ENCODE peak calls at places on chromosomes 5 and 9, in seven cellular contexts. One of them, this sample, is unnamed.

GRCh38 chr5:31113101-31113500 is 80.4 kb upstream of the CDH6 start:
- DNase-seq in iPS-NIHi11: no peak
- DNase-seq in HS-5: peak
- DNase-seq in fibroblast of mammary gland: peak
- DNase-seq in NCI-H1048: no peak
- DNase-seq in KG1: no peak
- DNase-seq in CD8-positive, alpha-beta memory T cell: no peak
- DNase-seq in this sample: peak

GRCh38 chr9:82930116-82930515 is 132.8 kb downstream of the RASEF start:
- DNase-seq in KG1: no peak
- DNase-seq in iPS-NIHi11: no peak
- DNase-seq in HS-5: no peak
- DNase-seq in fibroblast of mammary gland: no peak
- DNase-seq in CD8-positive, alpha-beta memory T cell: no peak
- DNase-seq in NCI-H1048: no peak
- DNase-seq in this sample: no peak

GRCh38 chr5:144142030-144142825 is 28.2 kb downstream of the YIPF5 start:
- DNase-seq in CD8-positive, alpha-beta memory T cell: no peak
- DNase-seq in fibroblast of mammary gland: peak
- DNase-seq in iPS-NIHi11: peak
- DNase-seq in HS-5: peak
- DNase-seq in NCI-H1048: no peak
- DNase-seq in KG1: no peak
- DNase-seq in this sample: peak

GRCh38 chr9:36445800-36446361 is 45.8 kb upstream of the RNF38 start:
- DNase-seq in CD8-positive, alpha-beta memory T cell: no peak
- DNase-seq in NCI-H1048: no peak
- DNase-seq in iPS-NIHi11: no peak
- DNase-seq in fibroblast of mammary gland: no peak
- DNase-seq in HS-5: no peak
- DNase-seq in KG1: no peak
- DNase-seq in this sample: no peak

GRCh38 chr5:58447231-58447630 is 12.7 kb downstream of the PLK2 start:
- DNase-seq in fibroblast of mammary gland: peak
- DNase-seq in iPS-NIHi11: no peak
- DNase-seq in KG1: no peak
- DNase-seq in CD8-positive, alpha-beta memory T cell: no peak
- DNase-seq in NCI-H1048: no peak
- DNase-seq in HS-5: no peak
- DNase-seq in this sample: no peak

GRCh38 chr5:74257645-74258328 is 382.7 kb downstream of the ENC1 start:
- DNase-seq in NCI-H1048: peak
- DNase-seq in iPS-NIHi11: no peak
- DNase-seq in HS-5: no peak
- DNase-seq in CD8-positive, alpha-beta memory T cell: no peak
- DNase-seq in fibroblast of mammary gland: peak
- DNase-seq in KG1: no peak
- DNase-seq in this sample: no peak

GRCh38 chr9:111897831-111898144 is 1.2 kb downstream of the UGCG start:
- DNase-seq in NCI-H1048: no peak
- DNase-seq in iPS-NIHi11: no peak
- DNase-seq in HS-5: no peak
- DNase-seq in KG1: no peak
- DNase-seq in CD8-positive, alpha-beta memory T cell: no peak
- DNase-seq in fibroblast of mammary gland: peak
- DNase-seq in this sample: no peak

GRCh38 chr9:27280858-27281257 is 16.1 kb downstream of the EQTN start:
- DNase-seq in CD8-positive, alpha-beta memory T cell: no peak
- DNase-seq in HS-5: no peak
- DNase-seq in iPS-NIHi11: no peak
- DNase-seq in KG1: no peak
- DNase-seq in NCI-H1048: peak
- DNase-seq in fibroblast of mammary gland: peak
- DNase-seq in this sample: no peak

GRCh38 chr5:115321309-115321708 is 24.9 kb upstream of the CCDC112 start:
- DNase-seq in fibroblast of mammary gland: peak
- DNase-seq in CD8-positive, alpha-beta memory T cell: no peak
- DNase-seq in iPS-NIHi11: no peak
- DNase-seq in KG1: no peak
- DNase-seq in NCI-H1048: no peak
- DNase-seq in HS-5: no peak
- DNase-seq in this sample: no peak

GRCh38 chr9:69526699-69527098 is 145.5 kb downstream of the APBA1 start:
- DNase-seq in fibroblast of mammary gland: no peak
- DNase-seq in iPS-NIHi11: no peak
- DNase-seq in NCI-H1048: no peak
- DNase-seq in CD8-positive, alpha-beta memory T cell: no peak
- DNase-seq in HS-5: no peak
- DNase-seq in KG1: no peak
- DNase-seq in this sample: no peak

GRCh38 chr9:107438211-107439030 is 51.1 kb downstream of the KLF4 start:
- DNase-seq in fibroblast of mammary gland: no peak
- DNase-seq in CD8-positive, alpha-beta memory T cell: no peak
- DNase-seq in NCI-H1048: no peak
- DNase-seq in iPS-NIHi11: peak
- DNase-seq in KG1: no peak
- DNase-seq in HS-5: no peak
- DNase-seq in this sample: peak

GRCh38 chr9:126331964-126332748 is 5.5 kb downstream of the MVB12B start:
- DNase-seq in iPS-NIHi11: no peak
- DNase-seq in KG1: no peak
- DNase-seq in fibroblast of mammary gland: no peak
- DNase-seq in CD8-positive, alpha-beta memory T cell: no peak
- DNase-seq in NCI-H1048: no peak
- DNase-seq in HS-5: no peak
- DNase-seq in this sample: no peak

GRCh38 chr9:134968823-134969090 is 51.0 kb upstream of the FCN1 start:
- DNase-seq in HS-5: no peak
- DNase-seq in iPS-NIHi11: no peak
- DNase-seq in NCI-H1048: no peak
- DNase-seq in fibroblast of mammary gland: no peak
- DNase-seq in KG1: no peak
- DNase-seq in CD8-positive, alpha-beta memory T cell: no peak
- DNase-seq in this sample: no peak

GRCh38 chr9:120870206-120870605 is 6.8 kb downstream of the PHF19 start:
- DNase-seq in KG1: no peak
- DNase-seq in NCI-H1048: no peak
- DNase-seq in iPS-NIHi11: no peak
- DNase-seq in HS-5: no peak
- DNase-seq in fibroblast of mammary gland: no peak
- DNase-seq in CD8-positive, alpha-beta memory T cell: no peak
- DNase-seq in this sample: no peak